ENCODE peak calls at places on chromosomes 12 and 14, in ten cellular contexts. Q, C, D, V, X, W, F, G, Z and I are unnamed samples.

GRCh38 chr12:89384050-89384749 is 31.9 kb upstream of the DUSP6 start:
- DNase-seq in Q (no peak), C (peak; percentile 48), D (no peak), V (peak; percentile 93), X (peak; percentile 60), W (no peak), F (peak; percentile 84), G (peak; percentile 42), Z (peak; percentile 56), I (peak; percentile 26)

GRCh38 chr14:104665663-104666522 is 23.5 kb upstream of the INF2 start:
- DNase-seq in Q (peak; percentile 77), C (peak; percentile 95), D (peak; percentile 64), V (no peak), X (no peak), W (no peak), F (peak; percentile 30), G (no peak), Z (no peak), I (no peak)

GRCh38 chr14:71550367-71550766 is 381.9 kb upstream of the RGS6 start:
- DNase-seq in Q (no peak), C (no peak), D (no peak), V (no peak), X (no peak), W (no peak), F (no peak), G (no peak), Z (no peak), I (no peak)

GRCh38 chr12:81170072-81170471 is 92.2 kb downstream of the ACSS3 start:
- DNase-seq in Q (no peak), C (no peak), D (no peak), V (peak; percentile 4), X (no peak), W (no peak), F (peak; percentile 9), G (no peak), Z (no peak), I (no peak)

GRCh38 chr12:55743131-55743921 is 404 bp downstream of the GDF11 start:
- DNase-seq in Q (peak; percentile 82), C (peak; percentile 95), D (peak; percentile 84), V (peak; percentile 74), X (peak; percentile 38), W (peak; percentile 69), F (peak; percentile 62), G (peak; percentile 78), Z (peak; percentile 78), I (no peak)

GRCh38 chr12:20807192-20808080 is 3.1 kb upstream of the SLCO1B3 start:
- DNase-seq in Q (no peak), C (no peak), D (no peak), V (no peak), X (no peak), W (no peak), F (no peak), G (no peak), Z (no peak), I (no peak)

GRCh38 chr12:119208626-119209061 is 29.9 kb downstream of the HSPB8 start:
- DNase-seq in Q (peak; percentile 74), C (peak; percentile 57), D (no peak), V (peak; percentile 58), X (peak; percentile 8), W (peak; percentile 79), F (peak; percentile 21), G (no peak), Z (peak; percentile 59), I (peak; percentile 55)

GRCh38 chr12:26268841-26269553 is 73.6 kb downstream of the SSPN start:
- DNase-seq in Q (no peak), C (no peak), D (no peak), V (no peak), X (no peak), W (no peak), F (no peak), G (no peak), Z (no peak), I (no peak)

GRCh38 chr12:14995583-14996425 is 23.0 kb downstream of the PDE6H start:
- DNase-seq in Q (peak; percentile 81), C (peak; percentile 63), D (peak; percentile 81), V (peak; percentile 86), X (no peak), W (no peak), F (peak; percentile 29), G (no peak), Z (no peak), I (no peak)

GRCh38 chr12:25257590-25258324 is 7.0 kb upstream of the KRAS start:
- DNase-seq in Q (no peak), C (no peak), D (no peak), V (no peak), X (no peak), W (no peak), F (no peak), G (no peak), Z (no peak), I (no peak)

GRCh38 chr12:13152756-13153155 is 43.8 kb upstream of the EMP1 start:
- DNase-seq in Q (no peak), C (no peak), D (no peak), V (no peak), X (no peak), W (no peak), F (no peak), G (no peak), Z (no peak), I (no peak)

GRCh38 chr12:6772331-6772695 is at the start of gene LAG3:
- DNase-seq in Q (no peak), C (no peak), D (no peak), V (no peak), X (no peak), W (no peak), F (no peak), G (peak; percentile 66), Z (no peak), I (no peak)

DNA sequence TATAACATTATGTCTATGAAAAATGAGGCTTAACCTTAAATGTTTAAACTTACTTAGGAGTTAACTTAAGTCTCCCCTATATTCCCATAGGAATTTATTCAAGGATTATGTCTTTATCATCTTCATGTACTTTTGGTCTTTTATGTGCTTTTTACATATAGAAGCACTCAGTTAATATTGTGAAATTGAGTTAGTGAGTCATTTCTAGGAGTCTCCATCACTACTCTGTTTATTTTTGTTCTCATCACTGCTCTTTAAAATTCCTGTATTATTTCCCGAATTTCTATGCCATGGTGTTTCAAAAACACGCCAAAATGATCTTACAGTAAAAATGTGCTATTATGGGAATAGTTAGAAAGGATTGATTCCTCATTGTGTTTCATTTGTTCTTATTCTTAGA is 31.6 kb downstream of the TBC1D15 start:
- DNase-seq in Q (no peak), C (no peak), D (no peak), V (peak; percentile 73), X (no peak), W (no peak), F (no peak), G (no peak), Z (no peak), I (no peak)
- H3K27ac ChIP-seq in Q (no peak overlapping the region), C (no peak overlapping the region), D (no peak overlapping the region), V (no peak overlapping the region), X (no peak overlapping the region), W (peak overlapping the region; percentile 5), F (no peak overlapping the region), G (no peak overlapping the region), Z (no peak overlapping the region), I (no peak overlapping the region)

DNA sequence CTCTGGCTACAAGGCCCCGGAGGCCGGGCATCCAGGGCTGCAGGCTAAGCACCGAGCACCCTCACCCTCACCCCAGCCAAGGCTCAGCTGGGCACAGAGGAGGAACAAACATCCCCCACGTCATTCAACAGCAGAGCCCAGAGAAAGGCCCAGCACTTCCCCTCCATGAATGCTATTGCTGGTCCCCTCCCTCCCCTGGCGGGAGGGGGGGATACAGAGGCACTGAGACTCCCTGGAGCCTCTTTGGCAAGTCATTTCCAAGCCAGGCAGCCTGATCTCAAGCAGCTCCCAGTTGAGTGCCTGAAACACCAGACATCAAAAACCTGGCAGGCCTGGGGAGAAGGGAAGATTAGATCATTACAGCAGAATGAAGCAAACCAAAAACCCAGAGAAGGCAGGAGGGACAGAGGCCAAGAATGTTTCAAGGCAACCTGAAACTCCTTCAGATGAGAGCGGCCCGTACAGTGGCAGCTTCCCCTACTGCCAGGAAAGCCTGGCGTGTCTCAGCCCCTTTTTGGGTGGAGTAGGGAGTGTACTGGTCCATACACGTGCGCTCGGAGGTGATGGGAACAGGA is 92.1 kb downstream of the LRRC74A start:
- DNase-seq in Q (no peak), C (no peak), D (no peak), V (peak; percentile 94), X (peak; percentile 83), W (no peak), F (no peak), G (peak; percentile 77), Z (peak; percentile 73), I (peak; percentile 73)
- H3K4me3 ChIP-seq in Q (no peak overlapping the region), C (no peak overlapping the region), D (no peak overlapping the region), V (no peak overlapping the region), X (no peak overlapping the region), W (no peak overlapping the region), F (no peak overlapping the region), G (no peak overlapping the region), Z (no peak overlapping the region), I (no peak overlapping the region)

DNA sequence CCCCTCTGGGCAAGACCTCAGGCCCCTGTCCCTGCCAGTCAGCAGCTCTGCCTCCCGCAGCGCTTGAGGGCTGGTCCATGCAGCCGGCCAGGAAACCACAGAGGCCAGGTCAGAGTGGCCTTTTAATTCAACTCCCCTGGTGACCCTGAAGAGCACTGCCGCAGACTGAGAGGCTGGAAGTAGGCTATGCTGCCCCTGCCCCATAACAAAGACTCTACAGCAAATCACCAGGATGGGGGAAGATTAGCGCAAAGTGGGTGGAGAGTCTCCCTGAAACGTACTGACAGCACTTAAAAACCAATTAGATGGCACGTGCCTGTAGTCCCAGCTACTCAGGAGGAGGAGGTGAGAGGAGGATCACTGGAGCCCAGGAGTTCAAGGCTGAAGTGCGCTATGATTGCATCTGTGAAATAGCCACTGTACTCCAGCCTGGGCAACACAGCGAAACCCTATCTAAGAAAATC is 70.5 kb downstream of the ITPK1 start:
- DNase-seq in Q (no peak), C (peak; percentile 86), D (no peak), V (no peak), X (no peak), W (peak; percentile 74), F (no peak), G (no peak), Z (no peak), I (no peak)
- H3K27ac ChIP-seq in Q (peak overlapping the region; percentile 88), C (no peak overlapping the region), D (no peak overlapping the region), V (no peak overlapping the region), X (peak overlapping the region; percentile 19), W (peak overlapping the region; percentile 36), F (peak overlapping the region; percentile 97), G (no peak overlapping the region), Z (peak overlapping the region; percentile 79), I (no peak overlapping the region)

DNA sequence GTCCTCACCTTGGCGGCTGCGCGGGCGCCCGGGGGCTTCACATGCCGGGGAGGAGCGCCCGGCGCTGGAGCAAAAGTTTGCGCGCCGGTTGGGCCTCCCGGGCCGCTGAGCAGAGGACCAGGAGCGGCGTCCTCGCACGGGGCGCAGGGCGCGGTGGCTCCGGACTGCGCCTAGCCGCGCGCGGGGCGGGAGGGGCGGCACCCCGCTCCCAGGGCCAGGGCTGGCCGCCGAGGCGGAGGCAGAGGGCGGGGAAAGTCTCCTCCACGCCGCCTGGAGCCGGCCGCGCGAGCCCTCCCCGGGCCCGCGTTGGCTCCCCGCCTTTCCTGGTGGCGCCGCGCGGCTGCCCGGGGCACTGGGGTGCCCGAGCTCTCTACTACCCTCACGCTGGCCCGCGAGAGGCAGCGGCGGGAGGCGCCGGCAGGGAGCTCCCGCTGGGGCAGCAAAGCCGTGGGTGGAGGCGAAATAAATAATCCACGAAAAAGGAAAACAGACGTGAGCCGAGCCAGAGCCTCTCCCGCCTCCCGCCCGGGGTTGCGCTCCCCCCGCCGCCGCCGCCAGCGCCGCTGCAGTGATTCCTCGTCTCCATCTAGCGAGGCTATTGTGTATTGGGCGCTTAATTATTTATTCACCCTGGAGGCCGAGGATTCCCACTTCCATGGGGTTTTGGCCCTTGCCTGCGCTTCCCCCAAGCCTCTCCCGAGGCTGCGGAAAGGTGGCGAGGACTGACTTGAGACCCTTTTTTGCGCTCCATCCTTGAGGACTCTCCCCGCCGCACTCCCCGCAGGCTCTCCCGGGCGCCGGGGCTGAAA is 476 bp upstream of the PRIMA1 start:
- DNase-seq in Q (peak; percentile 41), C (peak; percentile 80), D (no peak), V (no peak), X (peak; percentile 40), W (peak; percentile 71), F (peak; percentile 55), G (peak; percentile 68), Z (no peak), I (no peak)
- H3K4me3 ChIP-seq in Q (peak overlapping the region; percentile 61), C (peak overlapping the region; percentile 94), D (no peak overlapping the region), V (no peak overlapping the region), X (peak overlapping the region; percentile 51), W (peak overlapping the region; percentile 63), F (peak overlapping the region; percentile 43), G (peak overlapping the region; percentile 63), Z (peak overlapping the region; percentile 46), I (peak overlapping the region; percentile 51)